ENCODE peak calls at places on chromosomes 3 and 15, in eight cellular contexts. V is K562, K is HL-60, M is A549, F is Panc1, Z is GM23338, B is HepG2, Q is GM12878. C is an unnamed sample.

GRCh38 chr15:100335335-100335999 is 6.3 kb downstream of the ADAMTS17 start:
- DNase-seq in V (no peak), K (no peak), M (no peak), F (no peak), Z (no peak), B (no peak), Q (no peak), C (no peak)

GRCh38 chr3:181709537-181710279 is 2.0 kb upstream of the SOX2 start:
- DNase-seq in V (peak), K (no peak), M (no peak), F (no peak), Z (peak), B (peak), Q (no peak), C (peak)

GRCh38 chr15:78452485-78452884 is 14.5 kb downstream of the IREB2 start:
- DNase-seq in V (no peak), K (no peak), M (no peak), F (no peak), Z (no peak), B (no peak), Q (no peak), C (no peak)

GRCh38 chr15:69272139-69272538 is 26.6 kb upstream of the PAQR5 start:
- DNase-seq in V (no peak), K (no peak), M (no peak), F (no peak), Z (peak), B (no peak), Q (no peak), C (no peak)

GRCh38 chr15:29451201-29451781 is 181.7 kb upstream of the NSMCE3 start:
- DNase-seq in V (no peak), K (no peak), M (peak), F (no peak), Z (peak), B (peak), Q (no peak), C (peak)

GRCh38 chr3:156587767-156588069 is 32.8 kb upstream of the SSR3 start:
- DNase-seq in V (no peak), K (no peak), M (no peak), F (no peak), Z (no peak), B (no peak), Q (no peak), C (no peak)

GRCh38 chr3:126373682-126374601 is 16.7 kb upstream of the KLF15 start:
- DNase-seq in V (no peak), K (no peak), M (no peak), F (no peak), Z (no peak), B (no peak), Q (no peak), C (no peak)

GRCh38 chr3:156751461-156752025 is 74.6 kb upstream of the LEKR1 start:
- DNase-seq in V (no peak), K (no peak), M (no peak), F (no peak), Z (peak), B (no peak), Q (no peak), C (no peak)

GRCh38 chr15:63283126-63283525 is 5.7 kb downstream of the APH1B start:
- DNase-seq in V (no peak), K (peak), M (no peak), F (no peak), Z (no peak), B (no peak), Q (no peak), C (no peak)

GRCh38 chr15:92021765-92022164 is 168.3 kb downstream of the SLCO3A1 start:
- DNase-seq in V (no peak), K (no peak), M (no peak), F (no peak), Z (no peak), B (no peak), Q (no peak), C (no peak)

GRCh38 chr15:37098468-37099320 is 1.7 kb downstream of the MEIS2 start:
- DNase-seq in V (peak), K (no peak), M (peak), F (no peak), Z (peak), B (no peak), Q (no peak), C (no peak)

GRCh38 chr3:15291589-15292541 is 40.5 kb downstream of the SH3BP5 start:
- DNase-seq in V (no peak), K (no peak), M (no peak), F (no peak), Z (no peak), B (no peak), Q (peak), C (no peak)

GRCh38 chr3:140276698-140277097 is 341.7 kb downstream of the CLSTN2 start:
- DNase-seq in V (no peak), K (no peak), M (no peak), F (peak), Z (peak), B (peak), Q (no peak), C (peak)

GRCh38 chr15:93467327-93467726 is 378.3 kb upstream of the RGMA start:
- DNase-seq in V (no peak), K (no peak), M (no peak), F (no peak), Z (no peak), B (no peak), Q (no peak), C (no peak)

GRCh38 chr3:124203292-124203691 is 211.4 kb upstream of the ROPN1 start:
- DNase-seq in V (no peak), K (no peak), M (no peak), F (no peak), Z (no peak), B (no peak), Q (no peak), C (no peak)
- TF ChIP-seq REST in V (no peak), K (no peak), M (no peak), F (no peak), Z (no peak), B (no peak), Q (no peak), C (no peak)

GRCh38 chr3:481680-482079 is 285.1 kb downstream of the CHL1 start:
- DNase-seq in V (no peak), K (no peak), M (no peak), F (no peak), Z (peak), B (no peak), Q (no peak), C (no peak)
- TF ChIP-seq REST in V (no peak), K (no peak), M (no peak), F (no peak), Z (no peak), B (no peak), Q (no peak), C (no peak)

DNA sequence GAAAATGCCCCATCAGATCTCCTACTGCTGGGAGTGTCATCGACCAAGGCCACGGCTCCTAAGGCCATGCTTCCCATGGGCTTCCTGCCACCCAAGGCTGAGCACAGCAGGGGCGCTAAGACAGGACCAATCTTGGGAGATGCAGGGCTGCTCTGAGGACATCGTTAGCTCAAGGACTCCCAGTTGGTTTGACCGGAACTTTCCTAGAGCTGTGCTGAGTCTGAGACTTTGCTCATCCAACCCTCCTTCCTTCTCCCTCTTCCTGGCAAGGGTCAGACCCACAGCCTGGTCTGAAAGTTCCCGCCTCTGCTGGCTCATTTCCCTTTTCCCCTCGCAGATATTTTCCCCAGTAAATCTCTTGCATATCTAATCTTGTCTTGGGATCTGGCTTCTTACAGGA is 57.2 kb downstream of the EPHB3 start:
- DNase-seq in V (no peak), K (no peak), M (no peak), F (no peak), Z (no peak), B (no peak), Q (no peak), C (no peak)
- TF ChIP-seq REST in V (no peak), K (no peak), M (no peak), F (no peak), Z (no peak), B (no peak), Q (no peak), C (no peak)

GRCh38 chr3:42780892-42781700 is 8.0 kb upstream of the CCDC13 start:
- DNase-seq in V (peak), K (no peak), M (peak), F (no peak), Z (peak), B (peak), Q (peak), C (peak)
- TF ChIP-seq REST in V (no peak), K (no peak), M (no peak), F (no peak), Z (no peak), B (no peak), Q (no peak), C (no peak)